ENCODE peak calls at places on chromosomes 11 and 22, in four cellular contexts. Z is CD8-positive, alpha-beta memory T cell; T is transverse colon; N is PC-3. S is an unnamed sample.
A peak's percentile ranks its signal among the peaks of the same experiment; 100 is the strongest.

GRCh38 chr11:44883277-44883676 is 67.4 kb downstream of the TP53I11 start:
- DNase-seq in Z (no peak), T (peak; percentile 24), N (no peak), S (no peak)

GRCh38 chr11:61305417-61305816 is 10.3 kb upstream of the VWCE start:
- DNase-seq in Z (no peak), T (no peak), N (no peak), S (no peak)

GRCh38 chr11:99419991-99420390 is 399.2 kb downstream of the CNTN5 start:
- DNase-seq in Z (no peak), T (no peak), N (peak; percentile 71), S (no peak)

GRCh38 chr11:10797561-10797960 is 11.2 kb downstream of the EIF4G2 start:
- DNase-seq in Z (no peak), T (no peak), N (no peak), S (no peak)

GRCh38 chr11:6061475-6061874 is 30.9 kb upstream of the OR56A1 start:
- DNase-seq in Z (no peak), T (no peak), N (no peak), S (no peak)

GRCh38 chr11:2276999-2277328 is 6.6 kb upstream of the ASCL2 start:
- DNase-seq in Z (no peak), T (no peak), N (no peak), S (no peak)

GRCh38 chr11:112784323-112785073 is 176.7 kb upstream of the NCAM1 start:
- DNase-seq in Z (no peak), T (peak; percentile 32), N (no peak), S (no peak)

GRCh38 chr22:16838073-16838472 is 12.9 kb upstream of the XKR3 start:
- DNase-seq in Z (no peak), T (no peak), N (peak; percentile 8), S (no peak)

GRCh38 chr11:1505480-1505879 is 18.9 kb upstream of the MOB2 start:
- DNase-seq in Z (peak; percentile 8), T (no peak), N (no peak), S (no peak)

GRCh38 chr22:36573815-36574350 is 44.9 kb upstream of the EIF3D start:
- DNase-seq in Z (no peak), T (no peak), N (no peak), S (no peak)

GRCh38 chr11:2132874-2133480 is 6.2 kb downstream of the IGF2 start:
- DNase-seq in Z (peak; percentile 43), T (no peak), N (no peak), S (no peak)

GRCh38 chr11:37511425-37511933 is 913.4 kb upstream of the RAG2 start:
- DNase-seq in Z (no peak), T (no peak), N (peak; percentile 65), S (peak; percentile 66)

GRCh38 chr22:33819743-33820142 is 100.5 kb downstream of the LARGE1 start:
- DNase-seq in Z (no peak), T (no peak), N (no peak), S (no peak)

GRCh38 chr11:124793466-124794278 is 6.5 kb downstream of the MSANTD2 start:
- DNase-seq in Z (no peak), T (peak; percentile 16), N (peak; percentile 82), S (no peak)

GRCh38 chr11:93775289-93775688 is 8.8 kb upstream of the MED17 start:
- DNase-seq in Z (no peak), T (no peak), N (peak; percentile 48), S (no peak)

GRCh38 chr11:69593851-69594250 is 47.1 kb upstream of the CCND1 start:
- DNase-seq in Z (no peak), T (no peak), N (no peak), S (no peak)

GRCh38 chr11:96158126-96158525 is 184.9 kb downstream of the MAML2 start:
- DNase-seq in Z (no peak), T (no peak), N (no peak), S (no peak)

GRCh38 chr11:132114185-132114584 is 743.8 kb downstream of the NTM start:
- DNase-seq in Z (no peak), T (peak; percentile 18), N (peak; percentile 55), S (no peak)

GRCh38 chr11:44609028-44609782 is 43.7 kb downstream of the CD82 start:
- DNase-seq in Z (peak; percentile 65), T (peak; percentile 21), N (no peak), S (no peak)

GRCh38 chr11:20388096-20389055 is 860 bp downstream of the PRMT3 start:
- DNase-seq in Z (no peak), T (no peak), N (peak; percentile 23), S (no peak)

GRCh38 chr11:115501504-115501894 is 2.7 kb downstream of the CADM1 start:
- DNase-seq in Z (no peak), T (no peak), N (no peak), S (no peak)

GRCh38 chr11:61041755-61042518 is 60.4 kb upstream of the CD5 start:
- DNase-seq in Z (peak; percentile 91), T (peak; percentile 62), N (peak; percentile 52), S (no peak)

GRCh38 chr11:43567396-43567975 is 113.1 kb upstream of the HSD17B12 start:
- DNase-seq in Z (no peak), T (no peak), N (peak; percentile 63), S (no peak)

GRCh38 chr11:14418801-14419417 is 59.9 kb upstream of the RRAS2 start:
- DNase-seq in Z (no peak), T (no peak), N (peak; percentile 75), S (no peak)

GRCh38 chr11:28105869-28106268 is 2.1 kb downstream of the KIF18A start:
- DNase-seq in Z (no peak), T (no peak), N (no peak), S (no peak)

GRCh38 chr22:31637375-31637937 is 24.6 kb downstream of the PISD start:
- DNase-seq in Z (no peak), T (no peak), N (no peak), S (no peak)

GRCh38 chr11:104365676-104366075 is 201.7 kb upstream of the PDGFD start:
- DNase-seq in Z (no peak), T (no peak), N (no peak), S (no peak)

GRCh38 chr11:121291896-121292502 is 572 bp upstream of the SC5D start:
- DNase-seq in Z (no peak), T (peak; percentile 11), N (peak; percentile 40), S (no peak)

GRCh38 chr11:117087446-117087845 is 10.8 kb downstream of the SIK3 start:
- DNase-seq in Z (no peak), T (no peak), N (no peak), S (no peak)

GRCh38 chr11:2097356-2097997 is 41.7 kb downstream of the IGF2 start:
- DNase-seq in Z (peak; percentile 29), T (peak; percentile 28), N (peak; percentile 22), S (peak; percentile 51)

GRCh38 chr11:13525257-13525656 is 29.5 kb upstream of the PTH start:
- DNase-seq in Z (no peak), T (no peak), N (no peak), S (no peak)

GRCh38 chr11:120212259-120212888 is 1.5 kb downstream of the OAF start:
- DNase-seq in Z (no peak), T (no peak), N (peak; percentile 48), S (no peak)

GRCh38 chr11:67287355-67288197 is 1.5 kb upstream of the ANKRD13D start:
- DNase-seq in Z (no peak), T (no peak), N (no peak), S (no peak)

GRCh38 chr11:95688501-95689222 is 100.9 kb downstream of the FAM76B start:
- DNase-seq in Z (no peak), T (no peak), N (no peak), S (no peak)

GRCh38 chr11:128235446-128235845 is 351.9 kb downstream of the ETS1 start:
- DNase-seq in Z (no peak), T (no peak), N (peak; percentile 9), S (no peak)

GRCh38 chr11:132742929-132743328 is 789.4 kb downstream of the OPCML start:
- DNase-seq in Z (no peak), T (no peak), N (no peak), S (no peak)

DNA sequence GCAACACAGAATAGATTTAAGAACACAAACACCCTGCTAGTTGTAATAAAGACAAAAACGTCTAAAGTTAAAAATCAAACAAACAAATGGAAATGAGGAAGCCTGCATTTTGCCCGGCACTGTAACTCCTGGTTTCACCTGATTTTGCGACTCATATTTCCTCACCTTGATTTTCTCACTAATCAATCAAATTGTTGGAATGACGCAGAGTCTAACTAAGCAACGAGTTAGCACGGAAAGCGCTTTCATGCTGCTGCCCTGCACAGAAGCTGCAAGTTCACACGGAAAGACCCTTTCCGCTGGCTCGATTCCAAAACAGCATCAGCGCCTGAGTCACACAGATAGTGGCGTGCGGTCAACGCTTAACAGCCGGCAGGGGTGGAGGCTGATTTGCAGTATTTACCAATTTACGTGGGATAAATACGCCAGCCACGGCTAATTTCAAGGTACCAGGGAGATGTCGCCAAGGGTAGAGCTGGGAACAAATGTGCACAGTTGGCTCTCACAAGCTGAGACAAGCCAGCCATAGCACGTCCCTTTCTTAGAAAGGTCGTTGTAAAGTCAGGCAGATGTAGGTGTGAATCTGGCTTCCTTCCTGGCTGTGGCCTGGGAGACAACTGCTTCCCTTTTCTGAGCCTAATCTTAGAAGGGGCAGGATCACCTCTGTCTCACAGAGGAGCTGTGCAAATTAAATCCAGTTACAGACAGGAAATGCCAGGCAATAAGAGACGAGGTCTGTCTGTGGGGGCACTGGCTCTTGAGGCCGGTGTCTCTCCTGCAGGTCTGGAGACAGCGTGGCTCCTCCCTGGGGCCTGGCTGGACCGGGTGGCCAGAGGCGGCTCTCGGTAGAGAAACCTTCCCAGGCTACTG is 76.9 kb upstream of the TTLL12 start:
- DNase-seq in Z (peak; percentile 95), T (peak; percentile 69), N (no peak), S (peak; percentile 77)
- H3K4me3 ChIP-seq in Z (peak overlapping the region; percentile 44), T (no peak overlapping the region), N (no peak overlapping the region), S (no peak overlapping the region)

DNA sequence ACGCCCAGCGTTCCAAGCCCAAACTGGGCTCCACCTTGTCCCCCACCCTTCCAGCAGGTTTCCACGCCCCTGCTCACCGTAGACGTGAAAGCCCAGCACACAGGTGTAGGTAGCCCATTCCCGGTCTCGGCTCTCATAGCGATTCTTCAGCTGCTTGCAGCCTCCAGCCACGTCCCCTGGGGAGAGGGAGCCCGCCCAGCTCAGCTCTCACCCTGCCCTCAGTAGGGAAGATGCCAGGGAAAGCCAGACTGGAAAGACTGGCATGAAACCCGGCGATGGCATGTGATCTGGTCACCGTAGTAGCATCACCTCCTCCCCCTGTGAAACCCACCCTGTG is 1.4 kb upstream of the MTA2 start:
- DNase-seq in Z (no peak), T (no peak), N (no peak), S (no peak)
- H3K4me3 ChIP-seq in Z (no peak overlapping the region), T (peak overlapping the region; percentile 99), N (no peak overlapping the region), S (peak overlapping the region; percentile 90)

GRCh38 chr11:65642014-65642671 is 4.2 kb downstream of the SIPA1 start:
- DNase-seq in Z (no peak), T (no peak), N (no peak), S (no peak)
- H3K4me3 ChIP-seq in Z (peak overlapping the region; percentile 92), T (no peak overlapping the region), N (no peak overlapping the region), S (no peak overlapping the region)

DNA sequence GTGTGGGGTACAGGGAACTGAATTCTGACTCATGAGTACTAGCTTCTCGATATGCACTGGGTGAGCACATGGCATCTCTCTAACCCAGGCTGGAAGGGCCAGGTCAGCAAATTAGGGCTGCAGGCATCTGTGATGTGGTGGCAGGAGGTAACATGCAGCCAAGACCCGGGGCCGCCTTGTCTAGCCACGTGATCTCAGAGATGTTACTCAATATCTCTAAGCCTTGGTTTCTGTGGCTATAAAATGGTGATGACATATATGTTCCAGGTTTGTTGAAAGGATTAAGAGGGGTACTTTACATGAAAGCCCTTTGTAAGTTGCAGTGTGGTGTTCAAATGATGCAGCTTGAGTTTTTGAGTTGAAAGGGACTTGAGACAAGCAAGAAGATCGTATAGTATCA is 3.2 kb downstream of the ST14 start:
- DNase-seq in Z (no peak), T (peak; percentile 68), N (no peak), S (no peak)
- H3K4me3 ChIP-seq in Z (no peak overlapping the region), T (no peak overlapping the region), N (peak overlapping the region; percentile 12), S (no peak overlapping the region)

S was measured in RWPE2.